ENCODE peak calls at places on chromosomes 1 and 21, in five cellular contexts. P, B, K, C and R are unnamed samples.

GRCh38 chr1:21671915-21672314 is 2.8 kb upstream of the RAP1GAP start:
- DNase-seq in P (no peak), B (no peak), K (no peak), C (peak), R (no peak)

GRCh38 chr1:109398343-109399225 is 866 bp upstream of the SORT1 start:
- DNase-seq in P (no peak), B (no peak), K (no peak), C (no peak), R (no peak)

GRCh38 chr21:43675871-43676270 is 16.5 kb downstream of the RRP1B start:
- DNase-seq in P (no peak), B (no peak), K (no peak), C (no peak), R (no peak)

GRCh38 chr1:81654147-81654546 is 146.6 kb upstream of the ADGRL2 start:
- DNase-seq in P (no peak), B (no peak), K (no peak), C (no peak), R (no peak)

GRCh38 chr1:157574836-157575235 is 22.5 kb upstream of the FCRL5 start:
- DNase-seq in P (no peak), B (no peak), K (no peak), C (no peak), R (no peak)

GRCh38 chr1:243902100-243902499 is 52.1 kb upstream of the AKT3 start:
- DNase-seq in P (no peak), B (no peak), K (no peak), C (no peak), R (no peak)

GRCh38 chr1:63821650-63822049 is 47.8 kb downstream of the ROR1 start:
- DNase-seq in P (peak), B (no peak), K (peak), C (no peak), R (no peak)

GRCh38 chr1:52403566-52404115 is 582 bp downstream of the ORC1 start:
- DNase-seq in P (peak), B (peak), K (peak), C (peak), R (peak)

GRCh38 chr1:231841616-231842344 is 215.2 kb downstream of the DISC1 start:
- DNase-seq in P (peak), B (peak), K (peak), C (no peak), R (no peak)

GRCh38 chr21:25179116-25179515 is 428.2 kb downstream of the MRPL39 start:
- DNase-seq in P (peak), B (no peak), K (no peak), C (no peak), R (no peak)

GRCh38 chr1:226351709-226352108 is 42.7 kb upstream of the LIN9 start:
- DNase-seq in P (no peak), B (no peak), K (no peak), C (no peak), R (no peak)

GRCh38 chr1:26686795-26687194 is 9.0 kb upstream of the ARID1A start:
- DNase-seq in P (no peak), B (no peak), K (peak), C (no peak), R (no peak)

GRCh38 chr1:101532392-101532791 is 295.6 kb downstream of the S1PR1 start:
- DNase-seq in P (no peak), B (peak), K (no peak), C (no peak), R (no peak)

DNA sequence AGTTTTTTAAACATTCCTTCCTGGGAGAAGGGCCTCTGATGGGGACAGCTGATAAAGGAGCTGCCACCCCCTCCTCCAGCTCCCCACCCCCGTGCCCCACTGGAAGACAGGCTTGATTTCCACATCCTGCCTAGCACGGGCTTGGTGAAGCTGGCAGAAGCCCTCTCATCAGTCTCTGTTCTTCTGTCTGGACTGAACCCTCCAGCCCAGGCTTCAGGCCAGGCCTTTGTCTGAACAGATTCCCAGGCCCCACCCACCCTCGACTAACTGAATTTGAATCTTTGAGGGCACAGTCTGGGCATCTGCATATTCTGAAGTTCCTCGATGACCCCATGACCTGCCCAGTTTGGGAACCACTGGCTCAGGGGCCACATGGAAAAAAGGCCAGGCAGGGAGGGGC is 75.3 kb downstream of the CD58 start:
- DNase-seq in P (no peak), B (no peak), K (no peak), C (no peak), R (no peak)
- H3K18ac ChIP-seq in P (peak), B (no peak), K (no peak), C (no peak), R (no peak)

GRCh38 chr21:32705139-32705538 is 22.7 kb downstream of the SYNJ1 start:
- DNase-seq in P (peak), B (peak), K (no peak), C (no peak), R (no peak)
- H4K91ac ChIP-seq in P (no peak), B (no peak), K (no peak), C (no peak), R (no peak)

DNA sequence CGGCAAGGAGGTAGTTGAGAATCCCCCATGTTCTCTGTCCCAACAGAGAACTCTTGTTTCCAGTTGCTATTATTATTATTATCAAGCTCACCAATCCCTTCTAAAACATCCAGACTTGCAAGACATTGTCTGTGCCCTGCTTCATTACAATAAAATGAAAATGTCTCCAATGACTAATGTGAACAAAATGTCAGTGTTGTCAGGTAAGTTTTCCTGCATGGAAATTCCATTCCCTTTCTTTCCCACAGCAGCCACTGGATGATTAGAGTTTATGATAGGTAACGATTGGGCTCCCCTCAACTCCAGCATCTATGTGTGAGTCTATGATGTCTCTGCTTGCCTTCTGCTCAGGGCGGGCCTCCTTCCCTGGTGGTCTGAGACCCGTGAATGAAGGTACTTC is 8.9 kb upstream of the DYRK1A start:
- DNase-seq in P (no peak), B (peak), K (no peak), C (no peak), R (no peak)
- H3K18ac ChIP-seq in P (no peak), B (no peak), K (peak), C (no peak), R (no peak)

DNA sequence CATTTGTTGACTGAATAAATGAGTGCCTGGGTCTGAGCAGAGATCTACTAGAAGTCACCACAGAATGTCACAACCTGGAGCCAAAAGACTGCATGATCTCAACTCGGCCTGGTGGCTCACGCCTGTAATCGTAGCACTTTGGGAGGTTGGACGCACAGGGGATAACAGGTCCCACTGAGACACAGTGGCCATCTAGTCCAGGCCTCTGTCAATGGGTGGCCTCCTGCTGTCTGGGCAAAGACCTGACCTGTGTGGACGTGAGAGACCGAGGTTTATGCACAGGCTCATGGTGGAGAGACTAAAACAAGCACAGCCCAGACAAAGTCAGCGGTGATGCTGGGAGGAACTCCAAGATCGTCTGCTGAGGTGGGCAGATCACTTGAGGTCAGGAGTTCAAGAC is 103.0 kb upstream of the BACE2 start:
- DNase-seq in P (no peak), B (no peak), K (no peak), C (no peak), R (no peak)
- H4K91ac ChIP-seq in P (no peak), B (no peak), K (no peak), C (no peak), R (no peak)

DNA sequence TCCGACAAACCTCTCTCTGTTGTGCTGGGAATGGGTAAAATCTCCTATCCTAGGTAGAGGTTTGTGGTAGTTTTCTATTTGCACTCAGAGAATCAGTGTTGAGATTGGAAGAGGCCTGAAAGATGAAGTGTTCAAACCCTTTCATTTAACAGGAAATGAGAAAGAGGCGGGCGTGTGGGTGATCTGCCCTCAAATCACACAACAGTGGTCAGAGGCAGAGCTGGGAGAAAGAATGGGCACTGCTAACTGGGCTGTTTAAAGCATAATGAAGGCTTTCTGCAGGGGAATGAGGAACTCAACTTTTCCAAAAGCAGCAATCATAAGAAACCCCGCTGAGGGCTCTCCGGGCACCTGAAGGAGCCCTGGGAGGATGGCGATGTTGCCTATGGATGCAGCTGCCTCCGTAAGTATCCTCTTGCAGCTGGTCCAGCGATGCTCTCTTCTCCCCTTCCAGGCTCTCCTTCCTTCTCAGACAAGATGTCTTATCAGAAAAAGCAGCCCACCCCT is 1.0 kb downstream of the LORICRIN start:
- DNase-seq in P (no peak), B (no peak), K (no peak), C (no peak), R (no peak)
- H3K18ac ChIP-seq in P (no peak), B (no peak), K (no peak), C (no peak), R (peak)